ENCODE peak calls at places on chromosome 7, in nine cellular contexts. One of them, this sample, is unnamed.

GRCh38 chr7:42227931-42228591 is 8.9 kb downstream of the GLI3 start:
- DNase-seq in endothelial cell of umbilical vein: peak; percentile 24
- DNase-seq in CD4-positive, alpha-beta T cell: no peak
- DNase-seq in A549: no peak
- DNase-seq in colonic mucosa: no peak
- DNase-seq in ascending aorta: no peak
- DNase-seq in sigmoid colon: peak; percentile 75
- DNase-seq in uterus: peak; percentile 56
- DNase-seq in heart right ventricle: peak; percentile 20
- DNase-seq in this sample: no peak

GRCh38 chr7:23246540-23246939 is at the start of gene GPNMB:
- DNase-seq in endothelial cell of umbilical vein: no peak
- DNase-seq in ascending aorta: peak; percentile 74
- DNase-seq in A549: no peak
- DNase-seq in uterus: peak; percentile 63
- DNase-seq in colonic mucosa: peak; percentile 32
- DNase-seq in heart right ventricle: no peak
- DNase-seq in CD4-positive, alpha-beta T cell: no peak
- DNase-seq in sigmoid colon: peak; percentile 76
- DNase-seq in this sample: no peak

GRCh38 chr7:138449580-138449979 is 10.5 kb upstream of the TRIM24 start:
- DNase-seq in A549: peak; percentile 18
- DNase-seq in endothelial cell of umbilical vein: no peak
- DNase-seq in uterus: no peak
- DNase-seq in ascending aorta: no peak
- DNase-seq in heart right ventricle: no peak
- DNase-seq in CD4-positive, alpha-beta T cell: peak; percentile 15
- DNase-seq in sigmoid colon: no peak
- DNase-seq in colonic mucosa: no peak
- DNase-seq in this sample: peak; percentile 34

GRCh38 chr7:12327922-12328321 is 75.7 kb downstream of the VWDE start:
- DNase-seq in A549: no peak
- DNase-seq in sigmoid colon: no peak
- DNase-seq in ascending aorta: no peak
- DNase-seq in CD4-positive, alpha-beta T cell: no peak
- DNase-seq in colonic mucosa: no peak
- DNase-seq in endothelial cell of umbilical vein: no peak
- DNase-seq in uterus: no peak
- DNase-seq in heart right ventricle: no peak
- DNase-seq in this sample: no peak

GRCh38 chr7:36972140-36972518 is 247.8 kb upstream of the AOAH start:
- DNase-seq in colonic mucosa: no peak
- DNase-seq in CD4-positive, alpha-beta T cell: no peak
- DNase-seq in heart right ventricle: no peak
- DNase-seq in ascending aorta: no peak
- DNase-seq in uterus: no peak
- DNase-seq in sigmoid colon: no peak
- DNase-seq in endothelial cell of umbilical vein: no peak
- DNase-seq in A549: no peak
- DNase-seq in this sample: no peak

GRCh38 chr7:135704074-135704473 is 23.9 kb downstream of the SLC13A4 start:
- DNase-seq in colonic mucosa: no peak
- DNase-seq in endothelial cell of umbilical vein: no peak
- DNase-seq in heart right ventricle: no peak
- DNase-seq in uterus: no peak
- DNase-seq in ascending aorta: no peak
- DNase-seq in CD4-positive, alpha-beta T cell: no peak
- DNase-seq in sigmoid colon: no peak
- DNase-seq in A549: peak; percentile 14
- DNase-seq in this sample: no peak

GRCh38 chr7:47271749-47272148 is 310.2 kb downstream of the TNS3 start:
- DNase-seq in ascending aorta: no peak
- DNase-seq in A549: no peak
- DNase-seq in endothelial cell of umbilical vein: no peak
- DNase-seq in CD4-positive, alpha-beta T cell: no peak
- DNase-seq in sigmoid colon: no peak
- DNase-seq in colonic mucosa: no peak
- DNase-seq in uterus: no peak
- DNase-seq in heart right ventricle: no peak
- DNase-seq in this sample: no peak

GRCh38 chr7:232571-233455 is 40.4 kb downstream of the FAM20C start:
- DNase-seq in colonic mucosa: no peak
- DNase-seq in heart right ventricle: no peak
- DNase-seq in CD4-positive, alpha-beta T cell: no peak
- DNase-seq in ascending aorta: peak; percentile 81
- DNase-seq in uterus: no peak
- DNase-seq in endothelial cell of umbilical vein: peak; percentile 13
- DNase-seq in A549: no peak
- DNase-seq in sigmoid colon: peak; percentile 85
- DNase-seq in this sample: no peak

GRCh38 chr7:74372060-74372408 is 81.7 kb upstream of the GTF2IRD1 start:
- DNase-seq in endothelial cell of umbilical vein: no peak
- DNase-seq in uterus: no peak
- DNase-seq in sigmoid colon: no peak
- DNase-seq in colonic mucosa: no peak
- DNase-seq in CD4-positive, alpha-beta T cell: no peak
- DNase-seq in heart right ventricle: no peak
- DNase-seq in A549: no peak
- DNase-seq in ascending aorta: no peak
- DNase-seq in this sample: no peak

GRCh38 chr7:150860291-150860977 is 8.1 kb downstream of the AOC1 start:
- DNase-seq in sigmoid colon: peak; percentile 43
- DNase-seq in endothelial cell of umbilical vein: no peak
- DNase-seq in colonic mucosa: peak; percentile 14
- DNase-seq in uterus: no peak
- DNase-seq in CD4-positive, alpha-beta T cell: no peak
- DNase-seq in ascending aorta: no peak
- DNase-seq in A549: no peak
- DNase-seq in heart right ventricle: no peak
- DNase-seq in this sample: no peak
- TF ChIP-seq CTCF in sigmoid colon: no peak
- TF ChIP-seq CTCF in endothelial cell of umbilical vein: no peak
- TF ChIP-seq CTCF in colonic mucosa: no peak
- TF ChIP-seq CTCF in uterus: no peak
- TF ChIP-seq CTCF in CD4-positive, alpha-beta T cell: no peak
- TF ChIP-seq CTCF in ascending aorta: no peak
- TF ChIP-seq CTCF in A549: no peak
- TF ChIP-seq CTCF in heart right ventricle: peak; percentile 20
- TF ChIP-seq CTCF in this sample: no peak

DNA sequence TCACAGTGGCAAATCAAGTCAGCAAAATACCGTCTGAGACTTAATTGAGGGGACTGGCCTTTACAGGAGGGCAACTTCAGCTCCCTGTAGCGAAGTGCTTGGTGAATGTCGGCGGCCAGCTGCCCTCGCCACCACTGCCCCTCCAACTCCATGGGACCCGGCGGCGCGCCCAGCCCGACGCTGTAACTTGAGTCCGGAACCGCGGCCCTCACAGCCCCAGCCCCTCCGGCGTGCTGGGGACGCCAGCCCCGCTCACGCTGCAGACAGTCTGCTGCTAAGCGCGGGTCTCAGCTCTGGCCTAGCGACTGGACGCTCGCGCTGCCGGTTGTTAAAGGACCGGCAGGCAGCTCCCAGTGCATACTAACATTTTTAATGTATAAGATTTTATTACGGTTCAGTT is 113.4 kb upstream of the NUPR2 start:
- DNase-seq in ascending aorta: no peak
- DNase-seq in colonic mucosa: no peak
- DNase-seq in endothelial cell of umbilical vein: no peak
- DNase-seq in heart right ventricle: no peak
- DNase-seq in uterus: no peak
- DNase-seq in CD4-positive, alpha-beta T cell: no peak
- DNase-seq in sigmoid colon: no peak
- DNase-seq in A549: no peak
- DNase-seq in this sample: no peak
- H3K9me3 ChIP-seq in ascending aorta: no peaks in the 10 kb centered on the region
- H3K9me3 ChIP-seq in colonic mucosa: no peaks in the 10 kb centered on the region
- H3K9me3 ChIP-seq in endothelial cell of umbilical vein: peaks cover 5% of the 10 kb centered on the region
- H3K9me3 ChIP-seq in heart right ventricle: no peaks in the 10 kb centered on the region
- H3K9me3 ChIP-seq in uterus: no peaks in the 10 kb centered on the region
- H3K9me3 ChIP-seq in CD4-positive, alpha-beta T cell: peaks cover 4% of the 10 kb centered on the region
- H3K9me3 ChIP-seq in sigmoid colon: no peaks in the 10 kb centered on the region
- H3K9me3 ChIP-seq in A549: no peaks in the 10 kb centered on the region
- H3K9me3 ChIP-seq in this sample: no peaks in the 10 kb centered on the region

DNA sequence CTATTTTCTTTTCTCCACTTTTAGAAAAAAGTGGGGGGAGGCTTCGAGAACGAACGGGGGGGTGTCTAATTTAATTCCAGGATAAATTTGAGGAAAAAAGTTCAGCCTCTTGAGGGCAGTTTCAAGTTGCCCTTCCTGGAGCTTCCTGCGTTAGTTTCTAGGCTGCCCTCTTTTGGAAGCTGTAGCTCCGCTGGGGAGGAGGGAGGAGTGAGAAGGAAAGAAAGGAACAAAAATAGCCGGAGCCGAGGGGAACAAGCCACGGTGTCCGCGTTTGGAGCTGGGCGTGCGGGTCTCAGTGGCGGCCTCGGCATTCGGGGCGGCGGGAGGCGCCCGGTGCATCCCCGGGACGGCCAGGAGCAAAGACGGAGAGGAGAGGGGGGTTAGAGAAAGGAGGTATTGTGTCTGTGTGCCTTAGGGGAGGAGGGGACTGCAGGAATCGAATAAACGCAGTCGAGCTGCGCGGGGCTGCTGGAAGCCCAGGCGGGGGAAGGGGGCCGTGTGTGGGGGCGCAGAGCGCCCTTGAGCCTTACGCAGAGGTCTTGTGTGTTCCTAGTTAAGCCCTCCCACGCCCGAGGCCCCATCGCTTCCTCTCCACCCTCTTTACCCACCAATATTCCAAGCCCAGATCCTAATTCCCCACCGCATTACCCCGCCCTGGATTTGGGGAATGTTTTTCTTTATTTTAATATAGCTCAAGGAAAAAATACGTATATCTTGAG is 2.0 kb upstream of the TNRC18 start:
- DNase-seq in A549: peak; percentile 87
- DNase-seq in heart right ventricle: peak; percentile 67
- DNase-seq in colonic mucosa: peak; percentile 74
- DNase-seq in sigmoid colon: peak; percentile 89
- DNase-seq in ascending aorta: peak; percentile 80
- DNase-seq in endothelial cell of umbilical vein: peak; percentile 89
- DNase-seq in CD4-positive, alpha-beta T cell: no peak
- DNase-seq in uterus: peak; percentile 73
- DNase-seq in this sample: no peak
- TF ChIP-seq CTCF in A549: peak; percentile 6
- TF ChIP-seq CTCF in heart right ventricle: no peak
- TF ChIP-seq CTCF in colonic mucosa: no peak
- TF ChIP-seq CTCF in sigmoid colon: no peak
- TF ChIP-seq CTCF in ascending aorta: no peak
- TF ChIP-seq CTCF in endothelial cell of umbilical vein: no peak
- TF ChIP-seq CTCF in CD4-positive, alpha-beta T cell: no peak
- TF ChIP-seq CTCF in uterus: no peak
- TF ChIP-seq CTCF in this sample: no peak

GRCh38 chr7:154837087-154837486 is 165.8 kb downstream of the PAXIP1 start:
- DNase-seq in uterus: no peak
- DNase-seq in ascending aorta: no peak
- DNase-seq in colonic mucosa: no peak
- DNase-seq in A549: no peak
- DNase-seq in sigmoid colon: no peak
- DNase-seq in CD4-positive, alpha-beta T cell: no peak
- DNase-seq in endothelial cell of umbilical vein: no peak
- DNase-seq in heart right ventricle: no peak
- DNase-seq in this sample: no peak
- H3K9me3 ChIP-seq in uterus: no peaks in the 10 kb centered on the region
- H3K9me3 ChIP-seq in ascending aorta: no peaks in the 10 kb centered on the region
- H3K9me3 ChIP-seq in colonic mucosa: no peaks in the 10 kb centered on the region
- H3K9me3 ChIP-seq in A549: no peaks in the 10 kb centered on the region
- H3K9me3 ChIP-seq in sigmoid colon: no peaks in the 10 kb centered on the region
- H3K9me3 ChIP-seq in CD4-positive, alpha-beta T cell: no peaks in the 10 kb centered on the region
- H3K9me3 ChIP-seq in endothelial cell of umbilical vein: peaks cover 8% of the 10 kb centered on the region
- H3K9me3 ChIP-seq in heart right ventricle: no peaks in the 10 kb centered on the region
- H3K9me3 ChIP-seq in this sample: no peaks in the 10 kb centered on the region

DNA sequence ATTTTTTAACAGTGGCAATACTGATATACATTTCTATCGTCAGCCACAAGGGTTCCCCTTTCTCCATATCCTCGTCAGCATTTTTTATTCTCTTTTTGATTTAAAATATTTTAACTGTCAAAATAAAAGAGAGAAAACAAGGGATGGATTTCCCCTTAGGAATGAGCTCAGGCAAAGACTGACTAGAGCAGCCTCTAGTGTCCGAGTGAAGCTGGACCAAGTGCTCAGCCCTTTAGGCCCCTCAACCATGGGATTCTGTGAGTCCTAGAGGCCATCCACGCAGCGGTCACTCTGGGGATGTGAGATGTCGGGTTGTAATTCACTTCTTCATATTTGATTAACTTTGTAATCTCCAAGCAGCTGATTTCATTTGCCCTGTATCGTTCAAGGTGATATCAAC is 137.4 kb upstream of the RNF32 start:
- DNase-seq in colonic mucosa: no peak
- DNase-seq in ascending aorta: no peak
- DNase-seq in uterus: no peak
- DNase-seq in sigmoid colon: no peak
- DNase-seq in heart right ventricle: no peak
- DNase-seq in A549: no peak
- DNase-seq in endothelial cell of umbilical vein: no peak
- DNase-seq in CD4-positive, alpha-beta T cell: no peak
- DNase-seq in this sample: no peak
- TF ChIP-seq CTCF in colonic mucosa: no peak
- TF ChIP-seq CTCF in ascending aorta: no peak
- TF ChIP-seq CTCF in uterus: no peak
- TF ChIP-seq CTCF in sigmoid colon: no peak
- TF ChIP-seq CTCF in heart right ventricle: no peak
- TF ChIP-seq CTCF in A549: peak; percentile 6
- TF ChIP-seq CTCF in endothelial cell of umbilical vein: no peak
- TF ChIP-seq CTCF in CD4-positive, alpha-beta T cell: no peak
- TF ChIP-seq CTCF in this sample: no peak